ENCODE peak calls at places on chromosome 18, in six cellular contexts. One of them, this sample, is unnamed.

GRCh38 chr18:6638470-6638869 is 91.0 kb upstream of the ARHGAP28 start:
- DNase-seq in neuronal stem cell: no peak
- DNase-seq in body of pancreas: no peak
- DNase-seq in neural progenitor cell: no peak
- DNase-seq in tibial nerve: no peak
- DNase-seq in GM23248: no peak
- DNase-seq in this sample: no peak

GRCh38 chr18:78406743-78407455 is 572.7 kb upstream of the SALL3 start:
- DNase-seq in body of pancreas: no peak
- DNase-seq in GM23248: no peak
- DNase-seq in tibial nerve: no peak
- DNase-seq in neural progenitor cell: no peak
- DNase-seq in neuronal stem cell: no peak
- DNase-seq in this sample: no peak

GRCh38 chr18:74551936-74552555 is 17.7 kb downstream of the CNDP1 start:
- DNase-seq in neural progenitor cell: peak; percentile 78
- DNase-seq in neuronal stem cell: peak; percentile 64
- DNase-seq in tibial nerve: peak; percentile 97
- DNase-seq in body of pancreas: peak; percentile 92
- DNase-seq in GM23248: peak; percentile 88
- DNase-seq in this sample: peak; percentile 51

GRCh38 chr18:26190506-26190905 is 35.7 kb upstream of the TAF4B start:
- DNase-seq in neural progenitor cell: no peak
- DNase-seq in neuronal stem cell: no peak
- DNase-seq in GM23248: no peak
- DNase-seq in tibial nerve: no peak
- DNase-seq in body of pancreas: no peak
- DNase-seq in this sample: no peak

GRCh38 chr18:41695441-41695840 is 259.6 kb upstream of the PIK3C3 start:
- DNase-seq in tibial nerve: no peak
- DNase-seq in GM23248: no peak
- DNase-seq in body of pancreas: no peak
- DNase-seq in neuronal stem cell: no peak
- DNase-seq in neural progenitor cell: no peak
- DNase-seq in this sample: no peak

GRCh38 chr18:41906528-41907256 is 48.3 kb upstream of the PIK3C3 start:
- DNase-seq in neuronal stem cell: peak; percentile 30
- DNase-seq in tibial nerve: no peak
- DNase-seq in GM23248: peak; percentile 54
- DNase-seq in neural progenitor cell: peak; percentile 59
- DNase-seq in body of pancreas: no peak
- DNase-seq in this sample: peak; percentile 68

GRCh38 chr18:53004798-53005197 is 664.8 kb downstream of the DCC start:
- DNase-seq in GM23248: no peak
- DNase-seq in tibial nerve: no peak
- DNase-seq in neural progenitor cell: no peak
- DNase-seq in body of pancreas: no peak
- DNase-seq in neuronal stem cell: no peak
- DNase-seq in this sample: no peak

GRCh38 chr18:61545281-61546245 is 212.3 kb downstream of the CDH20 start:
- DNase-seq in body of pancreas: no peak
- DNase-seq in neural progenitor cell: no peak
- DNase-seq in tibial nerve: no peak
- DNase-seq in neuronal stem cell: no peak
- DNase-seq in GM23248: no peak
- DNase-seq in this sample: no peak

GRCh38 chr18:13616525-13617035 is 109.8 kb downstream of the FAM210A start:
- DNase-seq in body of pancreas: no peak
- DNase-seq in GM23248: no peak
- DNase-seq in tibial nerve: no peak
- DNase-seq in neural progenitor cell: no peak
- DNase-seq in neuronal stem cell: no peak
- DNase-seq in this sample: no peak

GRCh38 chr18:22451796-22452195 is 34.1 kb upstream of the CTAGE1 start:
- DNase-seq in GM23248: peak; percentile 38
- DNase-seq in neural progenitor cell: peak; percentile 33
- DNase-seq in neuronal stem cell: peak; percentile 29
- DNase-seq in body of pancreas: no peak
- DNase-seq in tibial nerve: no peak
- DNase-seq in this sample: no peak

GRCh38 chr18:61528961-61529360 is 195.7 kb downstream of the CDH20 start:
- DNase-seq in body of pancreas: no peak
- DNase-seq in tibial nerve: no peak
- DNase-seq in neuronal stem cell: no peak
- DNase-seq in neural progenitor cell: no peak
- DNase-seq in GM23248: no peak
- DNase-seq in this sample: peak; percentile 20

DNA sequence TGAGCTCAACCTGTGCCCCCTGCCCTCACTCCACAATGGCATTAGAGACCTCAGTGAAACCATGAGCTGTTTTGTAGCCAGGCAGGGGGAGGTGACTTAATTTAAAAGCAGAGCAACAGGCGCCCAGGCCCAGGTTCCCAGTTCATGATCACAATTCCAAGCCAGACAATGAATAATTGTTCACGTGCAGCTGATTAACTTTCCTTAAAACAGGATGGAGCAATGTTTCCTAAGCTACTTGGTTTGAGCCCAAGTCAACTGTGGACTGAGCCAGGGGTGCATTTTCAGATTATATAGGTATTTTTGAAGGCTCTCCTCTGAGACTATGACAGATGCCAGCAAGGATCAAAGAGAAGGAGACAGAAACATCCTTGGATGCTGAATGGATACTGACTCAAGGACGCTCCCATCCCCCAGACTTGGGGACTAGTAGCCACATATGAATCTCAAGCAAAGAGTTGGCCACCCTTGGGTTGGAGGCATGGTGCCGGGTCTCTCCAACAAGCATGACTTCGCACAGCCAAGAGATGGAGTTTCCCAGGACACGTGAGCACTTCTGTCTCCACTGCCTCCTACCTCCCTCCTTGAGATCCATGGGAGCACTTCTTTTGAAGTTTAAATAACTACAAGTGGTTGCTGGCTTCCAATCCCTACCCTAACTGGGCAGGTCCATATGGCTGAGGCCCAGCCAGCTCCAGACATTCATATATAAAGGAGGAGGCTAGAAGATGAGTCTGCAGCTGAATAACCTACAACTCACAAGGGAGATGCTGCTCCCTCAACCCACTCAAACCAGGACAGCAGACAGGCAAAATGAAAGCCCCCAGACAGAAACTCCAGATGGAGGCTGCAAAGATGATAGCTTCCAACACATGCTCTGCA is 12.7 kb downstream of the SMAD7 start:
- DNase-seq in neuronal stem cell: no peak
- DNase-seq in neural progenitor cell: no peak
- DNase-seq in tibial nerve: no peak
- DNase-seq in body of pancreas: no peak
- DNase-seq in GM23248: peak; percentile 67
- DNase-seq in this sample: no peak
- H3K4me1 ChIP-seq in neuronal stem cell: peaks cover 34% of the 10 kb centered on the region
- H3K4me1 ChIP-seq in neural progenitor cell: peaks cover 29% of the 10 kb centered on the region
- H3K4me1 ChIP-seq in tibial nerve: peaks cover 4% of the 10 kb centered on the region
- H3K4me1 ChIP-seq in body of pancreas: peaks cover 85% of the 10 kb centered on the region
- H3K4me1 ChIP-seq in GM23248: peaks cover 85% of the 10 kb centered on the region
- H3K4me1 ChIP-seq in this sample: peaks cover 87% of the 10 kb centered on the region

DNA sequence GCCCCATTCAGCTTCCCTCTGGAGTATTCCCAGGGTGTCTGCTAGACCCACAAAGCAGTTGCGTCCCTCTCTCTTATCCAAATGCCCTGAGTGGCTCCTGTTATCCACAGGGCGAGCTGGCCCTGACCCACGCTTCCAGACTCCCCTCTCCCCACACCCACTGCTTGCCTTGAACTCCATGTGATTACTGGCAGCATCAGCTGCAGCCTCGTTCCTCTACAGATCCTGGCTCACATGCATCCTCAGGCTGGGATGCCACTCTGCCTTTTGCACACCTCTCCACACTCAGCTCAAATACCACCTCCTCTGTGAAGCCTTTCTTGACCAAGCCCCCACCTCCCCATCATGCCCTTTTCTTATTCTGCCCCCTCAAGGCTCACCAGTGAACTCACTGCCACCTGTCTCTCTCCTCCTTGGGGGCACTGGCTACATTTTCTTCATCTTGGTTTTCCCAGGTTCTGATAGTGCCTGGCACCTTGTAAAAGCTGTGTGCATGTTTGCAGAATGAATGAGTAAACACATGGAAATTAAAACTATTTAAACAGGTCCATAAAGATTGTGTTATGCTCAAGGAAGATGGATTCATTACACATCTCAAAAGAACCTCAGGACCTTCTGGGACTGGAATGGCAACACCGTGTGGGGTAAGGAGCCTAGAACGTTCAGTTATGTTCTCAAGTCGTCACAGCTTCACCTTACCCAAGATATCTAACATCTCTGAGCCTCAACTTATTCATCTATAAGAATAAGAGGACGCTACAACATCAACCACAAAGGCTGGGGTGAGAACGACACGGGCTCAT is 165.0 kb downstream of the BCL2 start:
- DNase-seq in neural progenitor cell: no peak
- DNase-seq in body of pancreas: no peak
- DNase-seq in neuronal stem cell: no peak
- DNase-seq in tibial nerve: no peak
- DNase-seq in GM23248: no peak
- DNase-seq in this sample: no peak
- H3K4me1 ChIP-seq in neural progenitor cell: no peaks in the 10 kb centered on the region
- H3K4me1 ChIP-seq in body of pancreas: peaks cover 32% of the 10 kb centered on the region
- H3K4me1 ChIP-seq in neuronal stem cell: peaks cover 2% of the 10 kb centered on the region
- H3K4me1 ChIP-seq in tibial nerve: no peaks in the 10 kb centered on the region
- H3K4me1 ChIP-seq in GM23248: no peaks in the 10 kb centered on the region
- H3K4me1 ChIP-seq in this sample: no peaks in the 10 kb centered on the region

DNA sequence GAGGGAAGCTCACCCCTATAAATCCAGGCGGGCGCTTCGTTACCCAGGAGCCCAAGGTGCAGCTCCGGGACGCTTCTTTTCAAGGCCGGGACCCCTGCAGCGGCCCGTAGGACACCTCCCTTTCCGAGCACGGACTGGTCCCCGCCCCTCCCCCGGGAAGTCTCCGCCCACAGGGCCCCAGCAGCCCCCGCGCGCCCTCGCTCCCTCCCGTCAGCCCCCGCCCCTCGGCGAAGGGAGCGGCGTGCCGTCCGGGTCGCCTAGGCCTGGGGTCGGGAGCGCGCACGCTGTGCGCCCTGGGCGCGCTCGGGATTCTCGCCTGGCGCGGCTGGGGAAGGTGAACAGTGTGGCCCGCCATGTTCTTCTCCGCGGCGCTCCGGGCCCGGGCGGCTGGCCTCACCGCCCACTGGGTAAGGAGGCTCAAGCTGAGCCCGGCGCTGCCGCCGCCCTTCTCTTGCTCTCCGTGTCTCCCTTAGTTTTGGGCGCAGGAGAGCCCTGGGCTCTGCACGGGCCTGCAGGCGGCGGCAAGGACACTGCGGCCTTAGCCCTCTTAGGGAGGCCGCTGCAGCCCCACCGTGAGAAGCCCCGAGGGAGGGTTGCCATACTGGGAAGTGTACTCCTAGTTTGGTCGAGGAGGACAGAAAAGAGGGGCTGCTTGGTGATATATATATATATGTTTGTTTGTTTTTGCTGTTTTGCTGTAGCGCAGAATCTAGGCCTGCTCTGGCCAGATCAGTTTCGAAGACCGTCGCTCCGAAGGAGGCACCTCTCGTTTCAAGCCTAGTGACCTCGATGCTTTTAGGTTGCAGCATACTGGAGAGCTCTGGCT is at the start of gene NDUFV2:
- DNase-seq in neural progenitor cell: peak; percentile 98
- DNase-seq in neuronal stem cell: peak; percentile 92
- DNase-seq in GM23248: peak; percentile 99
- DNase-seq in body of pancreas: peak; percentile 96
- DNase-seq in tibial nerve: peak; percentile 92
- DNase-seq in this sample: peak; percentile 86
- H3K4me1 ChIP-seq in neural progenitor cell: peaks cover 47% of the 10 kb centered on the region
- H3K4me1 ChIP-seq in neuronal stem cell: peaks cover 4% of the 10 kb centered on the region
- H3K4me1 ChIP-seq in GM23248: peaks cover 40% of the 10 kb centered on the region
- H3K4me1 ChIP-seq in body of pancreas: peaks cover 46% of the 10 kb centered on the region
- H3K4me1 ChIP-seq in tibial nerve: peaks cover 3% of the 10 kb centered on the region
- H3K4me1 ChIP-seq in this sample: peaks cover 17% of the 10 kb centered on the region

GRCh38 chr18:2969695-2970094 is 43.2 kb downstream of the LPIN2 start:
- DNase-seq in neural progenitor cell: no peak
- DNase-seq in GM23248: no peak
- DNase-seq in tibial nerve: no peak
- DNase-seq in neuronal stem cell: no peak
- DNase-seq in body of pancreas: no peak
- DNase-seq in this sample: no peak

GRCh38 chr18:2967357-2967756 is 45.6 kb downstream of the LPIN2 start:
- DNase-seq in tibial nerve: no peak
- DNase-seq in neural progenitor cell: no peak
- DNase-seq in body of pancreas: no peak
- DNase-seq in neuronal stem cell: no peak
- DNase-seq in GM23248: no peak
- DNase-seq in this sample: no peak

GRCh38 chr18:2970344-2970743 is 42.6 kb downstream of the LPIN2 start:
- DNase-seq in tibial nerve: no peak
- DNase-seq in GM23248: no peak
- DNase-seq in neuronal stem cell: no peak
- DNase-seq in neural progenitor cell: no peak
- DNase-seq in body of pancreas: no peak
- DNase-seq in this sample: no peak

GRCh38 chr18:2967820-2968219 is 45.1 kb downstream of the LPIN2 start:
- DNase-seq in neural progenitor cell: no peak
- DNase-seq in GM23248: no peak
- DNase-seq in neuronal stem cell: no peak
- DNase-seq in tibial nerve: no peak
- DNase-seq in body of pancreas: no peak
- DNase-seq in this sample: no peak

GRCh38 chr18:2968559-2968958 is 44.4 kb downstream of the LPIN2 start:
- DNase-seq in neural progenitor cell: no peak
- DNase-seq in body of pancreas: no peak
- DNase-seq in neuronal stem cell: no peak
- DNase-seq in GM23248: no peak
- DNase-seq in tibial nerve: no peak
- DNase-seq in this sample: no peak
- H3K4me1 ChIP-seq in neural progenitor cell: peaks cover 21% of the 10 kb centered on the region
- H3K4me1 ChIP-seq in body of pancreas: peaks cover 48% of the 10 kb centered on the region
- H3K4me1 ChIP-seq in neuronal stem cell: peaks cover 4% of the 10 kb centered on the region
- H3K4me1 ChIP-seq in GM23248: peaks cover 7% of the 10 kb centered on the region
- H3K4me1 ChIP-seq in tibial nerve: no peaks in the 10 kb centered on the region
- H3K4me1 ChIP-seq in this sample: no peaks in the 10 kb centered on the region